ENCODE peak calls at places on chromosomes 2 and 18, in five cellular contexts. L is NCI-H146; Y is stimulated activated CD4-positive, alpha-beta T cell treated with anti-CD3 and anti-CD28 coated beads, Interleukin-2, amount 100 ng/mL, for 48 hours; G is effector memory CD8-positive, alpha-beta T cell; H is testis. M is an unnamed sample.

GRCh38 chr2:207385076-207385475 is 144.7 kb upstream of the CREB1 start:
- DNase-seq in Y (no peak), H (no peak), G (no peak), L (no peak), M (no peak)

GRCh38 chr2:216984937-216985336 is 125.1 kb upstream of the TNP1 start:
- DNase-seq in G (no peak), H (no peak), L (no peak), Y (no peak), M (no peak)

GRCh38 chr2:24478243-24478642 is 12.8 kb upstream of the NCOA1 start:
- DNase-seq in G (no peak), L (no peak), Y (no peak), H (no peak), M (no peak)

GRCh38 chr2:8549273-8549922 is 132.5 kb upstream of the ID2 start:
- DNase-seq in H (no peak), G (no peak), Y (no peak), L (no peak), M (no peak)

GRCh38 chr18:13290856-13291271 is 72.3 kb downstream of the LDLRAD4 start:
- DNase-seq in G (no peak), Y (no peak), L (no peak), H (no peak), M (no peak)

GRCh38 chr18:63970803-63971191 is 916 bp downstream of the SERPINB8 start:
- DNase-seq in G (no peak), Y (no peak), H (peak), L (peak), M (peak)

GRCh38 chr2:157349949-157350510 is 24.4 kb upstream of the ERMN start:
- DNase-seq in G (no peak), L (no peak), Y (no peak), H (no peak), M (no peak)

GRCh38 chr2:128454980-128455709 is 136.5 kb upstream of the HS6ST1 start:
- DNase-seq in Y (no peak), L (no peak), H (no peak), G (no peak), M (no peak)

GRCh38 chr2:6074303-6074702 is 382.1 kb downstream of the SOX11 start:
- DNase-seq in H (no peak), L (peak), G (no peak), Y (no peak), M (no peak)

GRCh38 chr2:157221394-157221988 is 36.0 kb upstream of the GALNT5 start:
- DNase-seq in Y (no peak), L (no peak), G (no peak), H (no peak), M (no peak)

GRCh38 chr18:79903071-79903635 is 48.3 kb downstream of the SLC66A2 start:
- DNase-seq in G (no peak), Y (no peak), H (no peak), L (no peak), M (no peak)

GRCh38 chr2:98458667-98459380 is 14.2 kb downstream of the INPP4A start:
- DNase-seq in L (no peak), H (no peak), Y (no peak), G (no peak), M (no peak)

GRCh38 chr2:9336534-9337354 is 86.6 kb downstream of the ITGB1BP1 start:
- DNase-seq in G (no peak), L (peak), Y (no peak), H (no peak), M (peak)

GRCh38 chr2:65686928-65687521 is 254.6 kb upstream of the SPRED2 start:
- DNase-seq in G (no peak), L (peak), H (no peak), Y (no peak), M (no peak)

GRCh38 chr18:3060667-3061580 is 48.0 kb upstream of the LPIN2 start:
- DNase-seq in L (no peak), H (no peak), Y (peak), G (peak), M (peak)

GRCh38 chr2:216633616-216634316 is 546 bp downstream of the IGFBP2 start:
- DNase-seq in Y (no peak), G (no peak), H (no peak), L (peak), M (peak)

GRCh38 chr2:34578641-34579040 is 979.5 kb upstream of the FAM98A start:
- DNase-seq in H (no peak), Y (no peak), L (no peak), G (no peak), M (no peak)

GRCh38 chr2:176160251-176161040 is 3.3 kb downstream of the HOXD3 start:
- DNase-seq in L (no peak), Y (no peak), G (no peak), H (no peak), M (no peak)

GRCh38 chr2:86499326-86499725 is 58.2 kb downstream of the KDM3A start:
- DNase-seq in H (no peak), L (no peak), G (no peak), Y (no peak), M (no peak)

GRCh38 chr2:170394988-170395387 is 217.0 kb downstream of the MYO3B start:
- DNase-seq in H (no peak), Y (no peak), G (no peak), L (no peak), M (no peak)

GRCh38 chr2:5696351-5696740 is 4.2 kb downstream of the SOX11 start:
- DNase-seq in G (no peak), L (peak), Y (no peak), H (no peak), M (no peak)

GRCh38 chr2:7666561-7667259 is 749.5 kb downstream of the RNF144A start:
- DNase-seq in G (no peak), L (no peak), H (no peak), Y (no peak), M (no peak)

GRCh38 chr2:216339456-216340279 is 32.6 kb downstream of the MARCHF4 start:
- DNase-seq in H (no peak), L (peak), G (no peak), Y (no peak), M (peak)

GRCh38 chr2:236628256-236628961 is 58.8 kb downstream of the ACKR3 start:
- DNase-seq in L (no peak), G (no peak), Y (no peak), H (no peak), M (peak)

M was measured in heart left ventricle.